ENCODE peak calls at places on chromosomes 16 and 17, in eight cellular contexts. E is fibroblast of pulmonary artery, D is GM23338, S is brain microvascular endothelial cell, G is MCF 10A, Z is thoracic aorta, T is neural crest cell, V is RWPE1. X is an unnamed sample.

GRCh38 chr16:18037051-18037450 is 299.5 kb downstream of the NPIPA8 start:
- DNase-seq in E (no peak), Z (no peak), G (no peak), V (no peak), S (no peak), D (no peak), T (no peak), X (no peak)

GRCh38 chr17:45895969-45896793 is 1.8 kb downstream of the MAPT start:
- DNase-seq in D (peak; percentile 46), V (no peak), T (no peak), Z (no peak), E (no peak), G (no peak), S (no peak), X (no peak)

GRCh38 chr16:75805946-75806345 is 79.7 kb upstream of the CPHXL start:
- DNase-seq in T (no peak), Z (no peak), V (no peak), E (no peak), D (peak; percentile 36), S (no peak), G (no peak), X (no peak)

GRCh38 chr16:4270595-4270994 is 2.2 kb downstream of the TFAP4 start:
- DNase-seq in E (no peak), Z (no peak), V (no peak), S (no peak), T (no peak), G (no peak), D (no peak), X (no peak)

GRCh38 chr17:4043862-4044261 is 79.6 kb upstream of the ATP2A3 start:
- DNase-seq in Z (no peak), S (no peak), V (no peak), G (no peak), D (no peak), E (no peak), T (no peak), X (no peak)

GRCh38 chr17:37605813-37606505 is 3.3 kb downstream of the SYNRG start:
- DNase-seq in E (no peak), S (no peak), T (no peak), Z (no peak), V (no peak), D (no peak), G (no peak), X (no peak)

GRCh38 chr17:41060052-41060604 is at the start of gene KRTAP2-3:
- DNase-seq in V (peak; percentile 81), E (peak; percentile 66), T (no peak), G (peak; percentile 62), Z (no peak), D (no peak), S (peak; percentile 89), X (no peak)

GRCh38 chr17:1019451-1019850 is 22.5 kb downstream of the TIMM22 start:
- DNase-seq in Z (no peak), T (no peak), V (no peak), D (no peak), G (no peak), E (no peak), S (peak; percentile 39), X (no peak)

GRCh38 chr16:67667817-67668494 is 1.3 kb downstream of the C16orf86 start:
- DNase-seq in Z (peak; percentile 54), G (peak; percentile 82), S (peak; percentile 88), V (peak; percentile 90), E (peak; percentile 94), D (peak; percentile 96), T (peak; percentile 76), X (peak; percentile 80)

GRCh38 chr16:57152096-57153093 is 33.4 kb downstream of the PSME3IP1 start:
- DNase-seq in S (no peak), T (no peak), E (no peak), D (no peak), Z (no peak), V (no peak), G (no peak), X (no peak)

DNA sequence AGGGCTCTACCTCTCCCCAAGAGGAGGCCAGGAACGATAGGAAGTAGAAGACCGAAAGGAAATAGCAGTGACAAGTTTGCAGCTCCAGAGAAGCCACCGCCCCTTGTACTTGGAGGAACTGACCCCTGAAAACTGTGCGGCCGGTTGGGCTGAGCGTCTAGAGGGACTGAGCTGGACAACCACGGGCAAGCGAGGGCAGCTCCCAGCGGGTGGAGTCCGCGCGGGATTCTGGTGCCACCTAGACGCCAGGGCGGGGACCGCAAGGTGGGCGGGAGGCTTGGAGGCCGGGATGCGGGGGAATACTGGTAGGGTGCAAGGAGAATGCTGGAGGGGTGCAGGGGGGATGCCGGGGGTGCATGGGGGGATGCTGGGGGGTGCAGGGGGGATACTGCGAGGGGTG is 1.3 kb upstream of the SLC6A4 start:
- DNase-seq in Z (peak; percentile 36), E (peak; percentile 40), D (peak; percentile 70), G (peak; percentile 57), V (peak; percentile 55), S (no peak), T (peak; percentile 64), X (no peak)
- TF ChIP-seq CTCF in Z (peak; percentile 29), E (peak; percentile 26), D (peak; percentile 69), G (peak; percentile 37), V (peak; percentile 42), S (peak; percentile 60), T (peak; percentile 49), X (no peak)

DNA sequence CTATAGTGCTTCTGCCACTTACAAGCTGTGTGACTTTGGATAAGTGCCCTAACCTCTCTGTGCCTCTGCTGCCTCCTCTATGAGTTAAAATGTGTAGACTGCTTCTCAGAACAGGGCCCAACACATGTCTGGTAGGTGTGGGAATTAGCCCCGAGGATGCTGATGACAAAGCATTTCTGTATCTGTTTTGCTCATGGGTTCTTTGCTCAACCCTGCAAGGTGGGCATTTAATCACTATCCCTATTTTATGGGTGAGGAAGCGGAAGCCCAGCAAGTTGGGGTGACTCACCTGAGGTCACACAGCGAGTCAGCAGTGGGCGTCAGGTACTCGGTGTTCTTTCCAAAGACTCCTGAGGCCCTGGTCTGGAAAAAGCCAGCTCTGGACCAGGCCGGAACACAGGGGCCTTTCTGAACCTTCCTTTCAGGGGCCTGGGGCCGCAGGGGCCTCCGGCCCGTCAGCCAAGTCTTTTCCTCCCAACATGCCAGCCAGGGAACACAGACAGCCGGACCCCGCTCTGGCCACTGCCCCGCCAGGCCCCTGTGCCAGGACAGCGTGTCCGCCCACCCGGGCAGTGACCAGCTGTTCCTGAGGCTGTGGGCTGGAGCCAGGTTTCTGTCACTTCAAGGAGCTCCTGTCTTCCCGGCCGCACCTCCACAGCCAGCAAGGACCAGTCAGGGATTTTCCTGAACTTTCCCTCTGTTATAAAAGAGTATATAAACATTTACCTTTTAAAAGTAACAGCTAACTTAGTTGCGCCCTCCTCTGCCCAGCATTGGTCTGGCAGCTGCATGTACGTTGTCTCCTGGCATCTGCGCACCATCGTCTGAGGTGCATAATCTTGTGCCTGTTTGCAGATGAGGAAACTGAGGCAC is 62.5 kb downstream of the SREBF1 start:
- DNase-seq in G (peak; percentile 86), V (peak; percentile 78), S (no peak), T (no peak), D (peak; percentile 55), Z (no peak), E (peak; percentile 51), X (no peak)
- TF ChIP-seq CTCF in G (peak; percentile 73), V (peak; percentile 40), S (peak; percentile 64), T (no peak), D (peak; percentile 61), Z (peak; percentile 27), E (peak; percentile 45), X (no peak)

GRCh38 chr17:38815576-38816193 is 9.4 kb downstream of the CWC25 start:
- DNase-seq in Z (no peak), E (peak; percentile 56), T (no peak), V (peak; percentile 45), D (peak; percentile 39), S (peak; percentile 79), G (peak; percentile 64), X (no peak)
- TF ChIP-seq CTCF in Z (no peak), E (peak; percentile 33), T (peak; percentile 39), V (no peak), D (peak; percentile 9), S (peak; percentile 63), G (peak; percentile 29), X (no peak)

GRCh38 chr17:81805707-81806460 is 1.9 kb downstream of the GCGR start:
- DNase-seq in T (no peak), G (no peak), Z (no peak), E (no peak), D (no peak), V (no peak), S (no peak), X (no peak)

GRCh38 chr17:81807839-81808238 is 3.9 kb downstream of the GCGR start:
- DNase-seq in Z (no peak), V (no peak), T (no peak), S (no peak), E (no peak), D (no peak), G (no peak), X (no peak)

GRCh38 chr17:81804559-81805399 is 829 bp downstream of the GCGR start:
- DNase-seq in G (no peak), T (no peak), S (no peak), Z (no peak), D (peak; percentile 61), E (no peak), V (no peak), X (no peak)

GRCh38 chr17:81807210-81807719 is 3.3 kb downstream of the GCGR start:
- DNase-seq in G (no peak), D (no peak), T (no peak), S (no peak), V (no peak), Z (no peak), E (no peak), X (no peak)

DNA sequence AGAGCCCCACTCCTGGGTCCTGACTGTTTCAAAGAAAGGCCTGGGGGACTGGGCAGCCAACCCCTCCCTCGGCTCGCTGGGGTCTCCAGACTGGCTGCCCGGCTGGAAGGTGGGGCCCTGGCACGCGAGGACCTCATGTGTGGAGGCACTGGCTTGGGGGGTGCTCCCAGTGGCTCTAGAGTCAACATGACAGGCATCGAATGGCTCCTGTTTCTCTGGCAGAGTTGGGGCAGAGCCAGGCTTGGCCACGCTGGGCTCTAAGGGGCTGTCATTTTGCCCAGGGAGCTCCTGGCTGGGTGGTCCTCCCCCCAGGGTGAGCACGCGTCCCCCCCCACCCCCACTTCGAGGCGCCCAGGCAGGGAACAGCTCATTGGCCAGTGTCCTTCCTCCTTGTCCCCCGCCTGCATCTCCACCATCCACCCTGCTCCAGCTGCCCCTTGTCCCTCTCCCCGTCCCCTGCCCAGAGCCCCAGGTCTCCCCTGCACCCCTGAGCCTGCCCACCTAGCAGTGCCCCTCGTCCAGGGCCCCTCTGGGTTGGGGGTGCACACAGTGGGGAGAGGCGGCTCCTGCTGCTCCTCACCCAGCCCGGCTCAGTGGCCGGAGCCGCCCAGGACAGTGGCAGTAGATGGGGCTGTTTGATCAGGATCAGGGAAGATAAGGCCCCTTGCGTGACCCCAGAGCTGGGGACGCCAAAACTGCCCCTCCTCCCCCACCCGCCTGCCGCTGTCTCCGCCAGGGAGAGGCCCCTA is 2.7 kb downstream of the GCGR start:
- DNase-seq in Z (no peak), D (peak; percentile 37), T (no peak), V (no peak), G (no peak), S (no peak), E (no peak), X (peak; percentile 16)
- TF ChIP-seq CTCF in Z (no peak), D (peak; percentile 45), T (no peak), V (no peak), G (no peak), S (no peak), E (no peak), X (no peak)

X was measured in mesothelial cell of epicardium.